ENCODE peak calls at places on chromosomes 1 and 21, in ten cellular contexts. One of them, this sample, is unnamed.

GRCh38 chr1:244239261-244239770 is 188.2 kb downstream of the ZBTB18 start:
- DNase-seq in cardiac muscle cell: no peak
- DNase-seq in ovary: no peak
- DNase-seq in PC-3: no peak
- DNase-seq in kidney: no peak
- DNase-seq in vagina: no peak
- DNase-seq in A673: peak; percentile 22
- DNase-seq in left ventricle myocardium inferior: no peak
- DNase-seq in right atrium auricular region: no peak
- DNase-seq in hepatocyte: no peak
- DNase-seq in this sample: no peak

GRCh38 chr1:9689971-9690381 is 38.4 kb downstream of the PIK3CD start:
- DNase-seq in cardiac muscle cell: peak; percentile 63
- DNase-seq in ovary: peak; percentile 54
- DNase-seq in PC-3: no peak
- DNase-seq in kidney: peak; percentile 81
- DNase-seq in vagina: no peak
- DNase-seq in A673: peak; percentile 17
- DNase-seq in left ventricle myocardium inferior: peak; percentile 38
- DNase-seq in right atrium auricular region: no peak
- DNase-seq in hepatocyte: peak; percentile 53
- DNase-seq in this sample: peak; percentile 47

GRCh38 chr1:171251042-171251740 is 2.9 kb downstream of the FMO1 start:
- DNase-seq in cardiac muscle cell: peak; percentile 27
- DNase-seq in ovary: peak; percentile 34
- DNase-seq in PC-3: peak; percentile 57
- DNase-seq in kidney: no peak
- DNase-seq in vagina: no peak
- DNase-seq in A673: peak; percentile 37
- DNase-seq in left ventricle myocardium inferior: no peak
- DNase-seq in right atrium auricular region: peak; percentile 66
- DNase-seq in hepatocyte: peak; percentile 59
- DNase-seq in this sample: no peak

GRCh38 chr21:43208561-43209332 is 39.9 kb downstream of the CRYAA start:
- DNase-seq in cardiac muscle cell: no peak
- DNase-seq in ovary: no peak
- DNase-seq in PC-3: no peak
- DNase-seq in kidney: peak; percentile 66
- DNase-seq in vagina: no peak
- DNase-seq in A673: no peak
- DNase-seq in left ventricle myocardium inferior: no peak
- DNase-seq in right atrium auricular region: no peak
- DNase-seq in hepatocyte: no peak
- DNase-seq in this sample: no peak

GRCh38 chr21:20311388-20311787 is 686.8 kb upstream of the NCAM2 start:
- DNase-seq in cardiac muscle cell: no peak
- DNase-seq in ovary: no peak
- DNase-seq in PC-3: peak; percentile 3
- DNase-seq in kidney: no peak
- DNase-seq in vagina: no peak
- DNase-seq in A673: no peak
- DNase-seq in left ventricle myocardium inferior: no peak
- DNase-seq in right atrium auricular region: no peak
- DNase-seq in hepatocyte: no peak
- DNase-seq in this sample: no peak

GRCh38 chr21:41530366-41530765 is 22.4 kb upstream of the TMPRSS2 start:
- DNase-seq in cardiac muscle cell: no peak
- DNase-seq in ovary: no peak
- DNase-seq in PC-3: no peak
- DNase-seq in kidney: no peak
- DNase-seq in vagina: no peak
- DNase-seq in A673: no peak
- DNase-seq in left ventricle myocardium inferior: no peak
- DNase-seq in right atrium auricular region: no peak
- DNase-seq in hepatocyte: no peak
- DNase-seq in this sample: no peak

GRCh38 chr1:177488722-177489121 is 318.0 kb downstream of the BRINP2 start:
- DNase-seq in cardiac muscle cell: no peak
- DNase-seq in ovary: no peak
- DNase-seq in PC-3: no peak
- DNase-seq in kidney: no peak
- DNase-seq in vagina: no peak
- DNase-seq in A673: no peak
- DNase-seq in left ventricle myocardium inferior: no peak
- DNase-seq in right atrium auricular region: no peak
- DNase-seq in hepatocyte: no peak
- DNase-seq in this sample: no peak

GRCh38 chr1:233668725-233669294 is 54.9 kb downstream of the KCNK1 start:
- DNase-seq in cardiac muscle cell: no peak
- DNase-seq in ovary: no peak
- DNase-seq in PC-3: peak; percentile 94
- DNase-seq in kidney: no peak
- DNase-seq in vagina: no peak
- DNase-seq in A673: no peak
- DNase-seq in left ventricle myocardium inferior: no peak
- DNase-seq in right atrium auricular region: peak; percentile 62
- DNase-seq in hepatocyte: no peak
- DNase-seq in this sample: no peak

DNA sequence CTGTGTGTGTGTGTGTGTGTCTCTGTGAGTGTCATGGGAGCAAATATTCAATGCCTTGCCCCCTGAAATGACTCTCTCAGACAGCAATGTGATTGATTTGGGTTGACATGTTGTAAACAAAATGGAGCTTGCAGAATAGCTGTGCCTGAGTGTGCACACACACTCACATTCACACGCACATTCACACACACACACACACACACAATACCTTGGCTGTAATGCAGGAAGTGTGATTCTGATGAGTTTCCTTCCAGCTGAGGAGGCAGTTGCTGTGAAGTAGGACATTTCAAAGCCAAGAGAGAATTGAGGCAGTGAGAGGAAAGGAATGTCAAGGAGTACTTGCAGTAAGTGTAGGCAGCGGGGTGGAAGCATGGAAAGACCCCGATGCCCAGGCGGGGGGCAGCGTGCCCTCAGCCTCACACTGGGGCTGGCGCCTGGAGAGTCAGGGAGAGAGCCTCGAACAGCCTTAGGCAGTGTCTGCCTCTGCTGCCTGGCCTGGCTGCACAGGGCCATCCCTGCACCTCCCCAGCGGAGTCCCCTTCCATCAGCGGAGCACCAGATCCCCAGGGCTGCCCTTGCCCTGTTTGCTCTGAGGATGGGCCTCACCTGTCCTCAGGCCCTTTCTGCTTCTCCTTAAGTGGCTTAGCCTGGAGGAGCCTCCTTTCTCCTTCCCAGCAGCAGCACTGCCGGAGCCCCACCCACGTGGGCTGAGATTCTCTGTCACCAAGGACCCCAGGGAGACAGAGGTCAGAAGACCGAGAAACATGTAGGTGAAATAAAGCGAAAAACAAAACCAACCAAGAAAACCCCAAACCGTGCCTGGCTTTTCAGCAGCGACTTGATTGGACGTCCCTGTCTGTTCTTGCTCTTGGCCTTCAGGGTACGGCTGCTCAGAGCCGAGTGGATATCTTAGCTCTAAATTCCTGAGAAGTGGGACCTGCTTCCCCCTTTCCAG is 9.2 kb downstream of the VASH2 start:
- DNase-seq in cardiac muscle cell: no peak
- DNase-seq in ovary: no peak
- DNase-seq in PC-3: no peak
- DNase-seq in kidney: no peak
- DNase-seq in vagina: no peak
- DNase-seq in A673: no peak
- DNase-seq in left ventricle myocardium inferior: no peak
- DNase-seq in right atrium auricular region: no peak
- DNase-seq in hepatocyte: no peak
- DNase-seq in this sample: no peak
- H3K4me1 ChIP-seq in cardiac muscle cell: no peaks in the 10 kb centered on the region
- H3K4me1 ChIP-seq in ovary: no peaks in the 10 kb centered on the region
- H3K4me1 ChIP-seq in PC-3: no peaks in the 10 kb centered on the region
- H3K4me1 ChIP-seq in kidney: no peaks in the 10 kb centered on the region
- H3K4me1 ChIP-seq in vagina: no peaks in the 10 kb centered on the region
- H3K4me1 ChIP-seq in A673: no peaks in the 10 kb centered on the region
- H3K4me1 ChIP-seq in left ventricle myocardium inferior: no peaks in the 10 kb centered on the region
- H3K4me1 ChIP-seq in right atrium auricular region: no peaks in the 10 kb centered on the region
- H3K4me1 ChIP-seq in hepatocyte: no peaks in the 10 kb centered on the region
- H3K4me1 ChIP-seq in this sample: no peaks in the 10 kb centered on the region

DNA sequence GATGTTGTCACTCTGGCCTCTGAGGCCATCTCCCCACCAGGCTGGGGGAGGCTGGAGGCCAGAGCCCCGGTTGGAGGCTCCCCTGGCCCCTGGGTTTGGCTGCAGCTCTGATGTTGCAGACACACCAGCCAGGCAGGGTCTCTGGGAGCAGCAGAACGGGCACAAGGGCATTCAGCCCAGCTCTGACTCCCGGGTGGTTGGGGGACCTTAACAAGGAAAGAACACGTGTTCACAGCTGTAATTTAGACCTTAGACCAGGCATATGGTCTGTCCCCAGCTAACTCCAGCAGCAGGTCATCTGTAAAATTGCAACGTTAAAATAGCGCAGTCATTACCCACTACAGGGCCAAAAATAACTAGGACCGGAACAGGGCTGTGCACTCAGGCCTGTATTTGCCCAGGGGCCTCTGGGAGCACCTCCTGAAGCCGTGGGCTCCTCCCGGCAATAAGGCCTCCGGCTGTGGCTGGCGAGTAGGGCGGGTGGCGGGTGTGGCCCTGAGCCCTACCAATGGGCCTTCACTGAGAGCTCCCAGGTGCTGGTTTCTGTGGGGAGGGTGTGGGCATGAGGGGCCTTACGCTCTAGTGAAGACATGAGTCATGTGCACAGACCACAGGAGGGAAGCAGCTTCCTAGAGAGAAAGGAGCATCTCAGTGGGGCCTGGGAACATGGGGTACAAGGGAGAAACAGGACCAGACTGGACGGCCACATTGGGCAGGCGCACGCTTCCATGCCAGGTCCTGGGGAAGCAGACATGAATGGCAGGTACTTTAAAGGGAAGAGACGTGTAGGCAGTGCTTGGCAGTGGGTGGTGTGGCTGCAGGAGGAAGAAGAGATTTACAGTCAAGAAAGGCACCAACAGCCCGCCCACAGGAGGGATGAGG is 6.1 kb downstream of the LDLRAP1 start:
- DNase-seq in cardiac muscle cell: no peak
- DNase-seq in ovary: no peak
- DNase-seq in PC-3: peak; percentile 27
- DNase-seq in kidney: peak; percentile 93
- DNase-seq in vagina: no peak
- DNase-seq in A673: no peak
- DNase-seq in left ventricle myocardium inferior: peak; percentile 40
- DNase-seq in right atrium auricular region: no peak
- DNase-seq in hepatocyte: peak; percentile 74
- DNase-seq in this sample: no peak
- H3K4me1 ChIP-seq in cardiac muscle cell: peaks cover 14% of the 10 kb centered on the region
- H3K4me1 ChIP-seq in ovary: peaks cover 33% of the 10 kb centered on the region
- H3K4me1 ChIP-seq in PC-3: peaks cover 22% of the 10 kb centered on the region
- H3K4me1 ChIP-seq in kidney: peaks cover 33% of the 10 kb centered on the region
- H3K4me1 ChIP-seq in vagina: peaks cover 66% of the 10 kb centered on the region
- H3K4me1 ChIP-seq in A673: no peaks in the 10 kb centered on the region
- H3K4me1 ChIP-seq in left ventricle myocardium inferior: peaks cover 92% of the 10 kb centered on the region
- H3K4me1 ChIP-seq in right atrium auricular region: no peaks in the 10 kb centered on the region
- H3K4me1 ChIP-seq in hepatocyte: peaks cover 18% of the 10 kb centered on the region
- H3K4me1 ChIP-seq in this sample: peaks cover 26% of the 10 kb centered on the region

GRCh38 chr1:10779841-10780240 is 16.6 kb downstream of the CASZ1 start:
- DNase-seq in cardiac muscle cell: no peak
- DNase-seq in ovary: no peak
- DNase-seq in PC-3: no peak
- DNase-seq in kidney: no peak
- DNase-seq in vagina: no peak
- DNase-seq in A673: no peak
- DNase-seq in left ventricle myocardium inferior: no peak
- DNase-seq in right atrium auricular region: no peak
- DNase-seq in hepatocyte: no peak
- DNase-seq in this sample: peak; percentile 3

GRCh38 chr1:10784998-10785854 is 11.2 kb downstream of the CASZ1 start:
- DNase-seq in cardiac muscle cell: no peak
- DNase-seq in ovary: no peak
- DNase-seq in PC-3: no peak
- DNase-seq in kidney: peak; percentile 61
- DNase-seq in vagina: no peak
- DNase-seq in A673: no peak
- DNase-seq in left ventricle myocardium inferior: no peak
- DNase-seq in right atrium auricular region: no peak
- DNase-seq in hepatocyte: no peak
- DNase-seq in this sample: peak; percentile 7

GRCh38 chr1:10785855-10786638 is 10.4 kb downstream of the CASZ1 start:
- DNase-seq in cardiac muscle cell: peak; percentile 35
- DNase-seq in ovary: no peak
- DNase-seq in PC-3: no peak
- DNase-seq in kidney: peak; percentile 66
- DNase-seq in vagina: no peak
- DNase-seq in A673: no peak
- DNase-seq in left ventricle myocardium inferior: peak; percentile 41
- DNase-seq in right atrium auricular region: no peak
- DNase-seq in hepatocyte: no peak
- DNase-seq in this sample: no peak

GRCh38 chr1:10781137-10781536 is 15.3 kb downstream of the CASZ1 start:
- DNase-seq in cardiac muscle cell: no peak
- DNase-seq in ovary: no peak
- DNase-seq in PC-3: no peak
- DNase-seq in kidney: peak; percentile 46
- DNase-seq in vagina: no peak
- DNase-seq in A673: no peak
- DNase-seq in left ventricle myocardium inferior: no peak
- DNase-seq in right atrium auricular region: no peak
- DNase-seq in hepatocyte: no peak
- DNase-seq in this sample: peak; percentile 74

DNA sequence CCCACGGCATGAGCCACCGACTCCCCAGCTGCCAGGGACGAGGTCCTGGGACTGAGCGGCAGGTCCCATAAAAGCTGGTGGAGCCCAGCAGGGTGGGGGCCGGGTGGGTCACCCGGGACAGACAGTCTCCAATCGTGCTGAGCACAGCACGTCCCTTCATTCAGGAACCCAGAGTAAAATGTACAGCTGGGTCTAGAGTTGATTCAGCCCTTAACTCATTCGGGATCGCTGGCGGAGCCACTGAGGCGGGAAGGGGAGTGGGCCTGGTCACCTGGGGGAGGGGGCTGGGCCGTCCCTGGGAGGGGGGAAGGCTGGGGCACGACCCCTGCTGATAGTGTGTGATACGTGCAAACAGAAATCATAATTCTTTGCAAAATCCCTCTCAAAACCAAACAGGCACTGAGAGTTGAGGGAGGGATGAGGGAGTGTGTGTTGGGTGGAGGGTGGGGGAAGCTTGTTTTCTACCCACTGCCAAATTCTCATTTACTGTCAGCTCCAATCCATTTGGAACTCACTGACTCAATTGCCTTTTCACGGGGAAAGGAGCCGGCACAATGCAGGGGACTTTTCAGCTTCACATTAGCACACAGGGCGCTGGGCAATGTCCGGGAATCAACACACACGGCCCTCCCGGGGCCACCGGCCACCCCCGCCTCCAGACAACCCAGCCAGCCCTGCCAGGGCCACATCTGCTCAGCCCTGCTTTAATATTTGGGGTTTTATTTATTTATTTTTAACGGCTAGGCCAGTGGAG is 13.8 kb downstream of the CASZ1 start:
- DNase-seq in cardiac muscle cell: no peak
- DNase-seq in ovary: no peak
- DNase-seq in PC-3: no peak
- DNase-seq in kidney: peak; percentile 63
- DNase-seq in vagina: no peak
- DNase-seq in A673: no peak
- DNase-seq in left ventricle myocardium inferior: no peak
- DNase-seq in right atrium auricular region: no peak
- DNase-seq in hepatocyte: no peak
- DNase-seq in this sample: no peak
- H3K4me1 ChIP-seq in cardiac muscle cell: peaks cover 50% of the 10 kb centered on the region
- H3K4me1 ChIP-seq in ovary: no peaks in the 10 kb centered on the region
- H3K4me1 ChIP-seq in PC-3: peaks cover 18% of the 10 kb centered on the region
- H3K4me1 ChIP-seq in kidney: no peaks in the 10 kb centered on the region
- H3K4me1 ChIP-seq in vagina: peaks cover 8% of the 10 kb centered on the region
- H3K4me1 ChIP-seq in A673: peaks cover 8% of the 10 kb centered on the region
- H3K4me1 ChIP-seq in left ventricle myocardium inferior: peaks cover 90% of the 10 kb centered on the region
- H3K4me1 ChIP-seq in right atrium auricular region: no peaks in the 10 kb centered on the region
- H3K4me1 ChIP-seq in hepatocyte: no peaks in the 10 kb centered on the region
- H3K4me1 ChIP-seq in this sample: peaks cover 3% of the 10 kb centered on the region

GRCh38 chr1:23124259-23125026 is 44.2 kb downstream of the LUZP1 start:
- DNase-seq in cardiac muscle cell: no peak
- DNase-seq in ovary: no peak
- DNase-seq in PC-3: no peak
- DNase-seq in kidney: no peak
- DNase-seq in vagina: no peak
- DNase-seq in A673: no peak
- DNase-seq in left ventricle myocardium inferior: no peak
- DNase-seq in right atrium auricular region: no peak
- DNase-seq in hepatocyte: no peak
- DNase-seq in this sample: no peak
- H3K4me1 ChIP-seq in cardiac muscle cell: peaks cover 7% of the 10 kb centered on the region
- H3K4me1 ChIP-seq in ovary: peaks cover 12% of the 10 kb centered on the region
- H3K4me1 ChIP-seq in PC-3: peaks cover 9% of the 10 kb centered on the region
- H3K4me1 ChIP-seq in kidney: peaks cover 29% of the 10 kb centered on the region
- H3K4me1 ChIP-seq in vagina: peaks cover 65% of the 10 kb centered on the region
- H3K4me1 ChIP-seq in A673: peaks cover 42% of the 10 kb centered on the region
- H3K4me1 ChIP-seq in left ventricle myocardium inferior: peaks cover 76% of the 10 kb centered on the region
- H3K4me1 ChIP-seq in right atrium auricular region: no peaks in the 10 kb centered on the region
- H3K4me1 ChIP-seq in hepatocyte: peaks cover 22% of the 10 kb centered on the region
- H3K4me1 ChIP-seq in this sample: no peaks in the 10 kb centered on the region